ENCODE peak calls at places on chromosomes 1 and 21, in seven cellular contexts. C is T-helper 2 cell; U is caudate nucleus; W is NCI-H1694; O is left colon; M is activated naive CD4-positive, alpha-beta T cell; G is fibroblast of mammary gland. K is an unnamed sample.

GRCh38 chr1:20184997-20185833 is 681 bp upstream of the UBXN10 start:
- DNase-seq in C (peak; percentile 79), U (no peak), W (no peak), O (no peak), M (peak; percentile 14), G (no peak), K (no peak)

GRCh38 chr1:172533511-172534116 is 664 bp downstream of the SUCO start:
- DNase-seq in C (no peak), U (no peak), W (peak; percentile 35), O (peak; percentile 42), M (peak; percentile 18), G (peak; percentile 31), K (no peak)

GRCh38 chr1:9435101-9435636 is 104.1 kb upstream of the SLC25A33 start:
- DNase-seq in C (no peak), U (no peak), W (no peak), O (no peak), M (no peak), G (no peak), K (no peak)

GRCh38 chr1:184427722-184428121 is 40.9 kb downstream of the C1orf21 start:
- DNase-seq in C (no peak), U (no peak), W (no peak), O (no peak), M (no peak), G (no peak), K (no peak)

GRCh38 chr1:15224259-15224869 is 22.7 kb upstream of the FHAD1 start:
- DNase-seq in C (no peak), U (no peak), W (no peak), O (no peak), M (no peak), G (no peak), K (no peak)

GRCh38 chr1:92957020-92957734 is 4.1 kb downstream of the DIPK1A start:
- DNase-seq in C (no peak), U (no peak), W (no peak), O (no peak), M (no peak), G (no peak), K (no peak)

GRCh38 chr21:28856588-28857250 is 136.0 kb downstream of the LTN1 start:
- DNase-seq in C (no peak), U (no peak), W (no peak), O (no peak), M (no peak), G (no peak), K (no peak)

GRCh38 chr1:225842074-225842473 is 32.1 kb downstream of the EPHX1 start:
- DNase-seq in C (peak; percentile 19), U (no peak), W (no peak), O (peak; percentile 33), M (no peak), G (no peak), K (no peak)

GRCh38 chr1:235999259-235999925 is 65.5 kb downstream of the NID1 start:
- DNase-seq in C (peak; percentile 92), U (no peak), W (no peak), O (no peak), M (peak; percentile 22), G (peak; percentile 98), K (no peak)

GRCh38 chr1:231390071-231390470 is 32.0 kb downstream of the EGLN1 start:
- DNase-seq in C (no peak), U (no peak), W (no peak), O (no peak), M (no peak), G (peak; percentile 70), K (no peak)

GRCh38 chr1:93140106-93140505 is 40.1 kb downstream of the TMED5 start:
- DNase-seq in C (no peak), U (no peak), W (no peak), O (no peak), M (no peak), G (peak; percentile 54), K (no peak)

GRCh38 chr21:16084776-16085364 is 355.1 kb downstream of the USP25 start:
- DNase-seq in C (no peak), U (no peak), W (no peak), O (no peak), M (no peak), G (peak; percentile 92), K (no peak)

GRCh38 chr1:106063510-106063909 is 993.0 kb upstream of the PRMT6 start:
- DNase-seq in C (no peak), U (no peak), W (no peak), O (no peak), M (no peak), G (no peak), K (no peak)

GRCh38 chr1:14921057-14921456 is 232.5 kb upstream of the TMEM51 start:
- DNase-seq in C (no peak), U (no peak), W (no peak), O (no peak), M (no peak), G (peak; percentile 32), K (no peak)

GRCh38 chr1:5803851-5804250 is 188.4 kb downstream of the NPHP4 start:
- DNase-seq in C (no peak), U (no peak), W (no peak), O (no peak), M (no peak), G (no peak), K (no peak)

GRCh38 chr1:185984113-185984836 is 250.1 kb downstream of the HMCN1 start:
- DNase-seq in C (no peak), U (no peak), W (no peak), O (no peak), M (no peak), G (peak; percentile 40), K (no peak)

GRCh38 chr1:201696217-201696761 is 132.7 kb upstream of the IPO9 start:
- DNase-seq in C (no peak), U (no peak), W (peak; percentile 73), O (no peak), M (no peak), G (peak; percentile 98), K (no peak)

GRCh38 chr1:81232505-81232904 is 568.2 kb upstream of the ADGRL2 start:
- DNase-seq in C (no peak), U (no peak), W (no peak), O (no peak), M (no peak), G (peak; percentile 23), K (no peak)

GRCh38 chr1:235599536-235599935 is 50.0 kb downstream of the GNG4 start:
- DNase-seq in C (no peak), U (no peak), W (no peak), O (no peak), M (no peak), G (no peak), K (no peak)

GRCh38 chr1:32811917-32812316 is 5.2 kb downstream of the YARS1 start:
- DNase-seq in C (no peak), U (no peak), W (no peak), O (no peak), M (no peak), G (no peak), K (no peak)

GRCh38 chr1:159798893-159799292 is 3.3 kb upstream of the FCRL6 start:
- DNase-seq in C (peak; percentile 27), U (no peak), W (peak; percentile 93), O (peak; percentile 72), M (no peak), G (peak; percentile 92), K (peak; percentile 81)

GRCh38 chr1:1960480-1961196 is 41.6 kb upstream of the TMEM52 start:
- DNase-seq in C (no peak), U (no peak), W (no peak), O (no peak), M (no peak), G (peak; percentile 41), K (no peak)

GRCh38 chr1:33610864-33611455 is 138.5 kb downstream of the ZSCAN20 start:
- DNase-seq in C (no peak), U (no peak), W (no peak), O (no peak), M (no peak), G (no peak), K (no peak)

GRCh38 chr1:96536576-96536975 is 185.0 kb upstream of the PTBP2 start:
- DNase-seq in C (no peak), U (no peak), W (no peak), O (no peak), M (no peak), G (peak; percentile 76), K (no peak)